ENCODE peak calls at places on chromosome 13, in ten cellular contexts. K is uterus; F is CD8-positive, alpha-beta T cell; L is naive thymus-derived CD4-positive, alpha-beta T cell; S is GM23338; D is choroid plexus epithelial cell; I is GM12865; B is brain microvascular endothelial cell; E is astrocyte of the spinal cord; U is testis. R is an unnamed sample.

GRCh38 chr13:49214917-49215376 is 5.2 kb upstream of the MLNR start:
- DNase-seq in F (peak; percentile 42), B (no peak), I (peak; percentile 71), E (no peak), U (peak; percentile 32), S (peak; percentile 72), L (peak; percentile 28), K (no peak), D (peak; percentile 22), R (peak; percentile 62)

GRCh38 chr13:110523180-110523579 is 38.3 kb downstream of the RAB20 start:
- DNase-seq in K (no peak), I (no peak), D (no peak), U (no peak), E (no peak), L (no peak), S (no peak), F (no peak), B (no peak), R (peak; percentile 67)

GRCh38 chr13:95784161-95784880 is 107.4 kb downstream of the DNAJC3 start:
- DNase-seq in K (no peak), U (no peak), B (peak; percentile 57), S (no peak), E (peak; percentile 71), I (no peak), L (no peak), F (no peak), D (peak; percentile 62), R (no peak)

GRCh38 chr13:101700598-101700997 is 248.1 kb downstream of the ITGBL1 start:
- DNase-seq in I (no peak), F (no peak), L (no peak), S (no peak), D (peak; percentile 82), U (no peak), E (peak; percentile 79), B (peak; percentile 53), K (no peak), R (no peak)

GRCh38 chr13:105804561-105805190 is 730.8 kb downstream of the EFNB2 start:
- DNase-seq in L (no peak), I (no peak), K (no peak), D (peak; percentile 63), E (peak; percentile 83), F (no peak), U (no peak), B (peak; percentile 76), S (no peak), R (no peak)

GRCh38 chr13:60111726-60112125 is 52.0 kb downstream of the DIAPH3 start:
- DNase-seq in E (peak; percentile 12), S (no peak), L (no peak), B (no peak), F (no peak), K (no peak), D (peak; percentile 33), I (no peak), U (no peak), R (no peak)

GRCh38 chr13:110885966-110886365 is 28.9 kb downstream of the ANKRD10 start:
- DNase-seq in L (no peak), F (no peak), I (no peak), E (no peak), K (no peak), U (no peak), S (peak; percentile 73), B (no peak), D (no peak), R (no peak)

GRCh38 chr13:113825851-113826250 is 38.0 kb downstream of the GAS6 start:
- DNase-seq in K (no peak), U (no peak), I (no peak), L (no peak), E (no peak), S (no peak), D (no peak), F (no peak), B (no peak), R (no peak)

GRCh38 chr13:93039131-93039530 is 187.5 kb upstream of the GPC6 start:
- DNase-seq in U (no peak), L (no peak), B (peak; percentile 54), E (peak; percentile 82), F (no peak), I (no peak), S (no peak), K (no peak), D (peak; percentile 17), R (no peak)

GRCh38 chr13:87792878-87793277 is 121.7 kb downstream of the SLITRK5 start:
- DNase-seq in F (no peak), S (peak; percentile 59), E (no peak), D (no peak), K (no peak), U (no peak), B (no peak), I (no peak), L (no peak), R (no peak)

GRCh38 chr13:73767747-73768315 is 366.4 kb downstream of the KLF12 start:
- DNase-seq in U (no peak), D (no peak), I (peak; percentile 28), L (no peak), E (no peak), K (no peak), F (peak; percentile 50), S (peak; percentile 59), B (no peak), R (no peak)

GRCh38 chr13:78430166-78430791 is 173.1 kb downstream of the POU4F1 start:
- DNase-seq in S (peak; percentile 68), E (no peak), K (no peak), L (no peak), F (no peak), U (no peak), I (no peak), D (no peak), B (no peak), R (no peak)

GRCh38 chr13:101626925-101627555 is 174.6 kb downstream of the ITGBL1 start:
- DNase-seq in B (no peak), U (no peak), E (peak; percentile 41), K (no peak), F (no peak), I (peak; percentile 65), D (peak; percentile 46), S (no peak), L (peak; percentile 24), R (no peak)

GRCh38 chr13:50692396-50692915 is 151.0 kb downstream of the DLEU7 start:
- DNase-seq in B (no peak), F (no peak), S (no peak), I (no peak), D (no peak), U (no peak), L (no peak), E (no peak), K (no peak), R (no peak)

GRCh38 chr13:50691682-50692263 is 151.7 kb downstream of the DLEU7 start:
- DNase-seq in B (peak; percentile 48), K (no peak), D (no peak), L (no peak), S (no peak), U (no peak), F (no peak), E (no peak), I (no peak), R (no peak)

GRCh38 chr13:50690020-50690419 is 153.5 kb downstream of the DLEU7 start:
- DNase-seq in K (no peak), B (no peak), D (no peak), E (no peak), L (no peak), I (no peak), S (no peak), U (no peak), F (no peak), R (no peak)

GRCh38 chr13:50693755-50694154 is 149.7 kb downstream of the DLEU7 start:
- DNase-seq in U (peak; percentile 52), F (no peak), K (no peak), I (no peak), B (peak; percentile 46), E (peak; percentile 58), D (peak; percentile 60), L (no peak), S (peak; percentile 13), R (no peak)

GRCh38 chr13:50691176-50691681 is 152.3 kb downstream of the DLEU7 start:
- DNase-seq in F (no peak), D (peak; percentile 35), U (no peak), I (no peak), K (no peak), E (no peak), L (no peak), S (no peak), B (peak; percentile 31), R (no peak)
- H3K4me3 ChIP-seq in F (no peak overlapping the region), D (no peak overlapping the region), U (no peak overlapping the region), I (no peak overlapping the region), K (no peak overlapping the region), E (no peak overlapping the region), L (no peak overlapping the region), S (no peak overlapping the region), B (no peak overlapping the region), R (no peak overlapping the region)

GRCh38 chr13:40981361-40981760 is 37.8 kb downstream of the ELF1 start:
- DNase-seq in I (no peak), B (no peak), K (no peak), S (no peak), L (peak; percentile 43), D (peak; percentile 37), F (no peak), U (no peak), E (no peak), R (no peak)
- H3K4me3 ChIP-seq in I (peak overlapping the region; percentile 72), B (no peak overlapping the region), K (no peak overlapping the region), S (no peak overlapping the region), L (peak overlapping the region; percentile 69), D (no peak overlapping the region), F (peak overlapping the region; percentile 80), U (peak overlapping the region; percentile 2), E (no peak overlapping the region), R (peak overlapping the region; percentile 24)

GRCh38 chr13:48161530-48162179 is 66.8 kb upstream of the MED4 start:
- DNase-seq in K (no peak), D (no peak), S (no peak), I (no peak), L (no peak), E (no peak), B (no peak), U (peak; percentile 37), F (no peak), R (peak; percentile 72)
- H3K4me3 ChIP-seq in K (no peak overlapping the region), D (no peak overlapping the region), S (no peak overlapping the region), I (no peak overlapping the region), L (no peak overlapping the region), E (no peak overlapping the region), B (no peak overlapping the region), U (no peak overlapping the region), F (no peak overlapping the region), R (no peak overlapping the region)

GRCh38 chr13:47252627-47253026 is 355.8 kb upstream of the HTR2A start:
- DNase-seq in K (no peak), D (no peak), B (no peak), L (no peak), I (no peak), F (no peak), E (peak; percentile 13), U (no peak), S (no peak), R (no peak)

GRCh38 chr13:47256618-47257017 is 359.8 kb upstream of the HTR2A start:
- DNase-seq in E (peak; percentile 71), K (no peak), B (peak; percentile 63), U (no peak), D (peak; percentile 23), S (no peak), L (no peak), I (no peak), F (no peak), R (no peak)

DNA sequence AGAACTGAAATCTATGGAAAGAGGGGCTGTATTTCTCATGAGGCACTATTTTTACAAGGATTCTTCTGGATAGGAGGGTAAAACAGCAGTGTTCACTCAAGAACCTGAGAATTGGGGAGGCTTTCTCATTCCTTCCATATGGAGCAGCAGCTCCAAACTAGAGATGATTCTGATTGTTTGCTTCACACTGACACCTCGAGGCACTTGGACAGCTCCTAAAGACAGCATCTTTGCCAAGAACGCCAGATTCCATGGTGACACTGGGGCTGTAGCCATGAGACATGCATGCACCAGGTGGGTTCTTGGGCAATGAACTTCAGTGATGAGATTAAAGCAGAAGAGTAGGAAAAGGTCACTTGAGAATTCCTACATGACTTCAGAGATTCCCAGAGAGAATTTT is 361.5 kb upstream of the HTR2A start:
- DNase-seq in U (no peak), L (no peak), E (no peak), I (no peak), B (no peak), K (no peak), D (no peak), F (no peak), S (no peak), R (no peak)
- H3K4me3 ChIP-seq in U (no peak overlapping the region), L (no peak overlapping the region), E (no peak overlapping the region), I (no peak overlapping the region), B (no peak overlapping the region), K (no peak overlapping the region), D (no peak overlapping the region), F (no peak overlapping the region), S (no peak overlapping the region), R (no peak overlapping the region)

R was measured in tibial artery.